ENCODE peak calls at places on chromosomes 13 and 19, in five cellular contexts. X is body of pancreas, Q is GM23338, Z is Panc1, A is psoas muscle. U is an unnamed sample.
A peak's percentile ranks its signal among the peaks of the same experiment; 100 is the strongest.

GRCh38 chr19:4233282-4233853 is 4.0 kb downstream of the EBI3 start:
- DNase-seq in X (peak; percentile 45), Q (peak; percentile 84), Z (peak; percentile 33), A (no peak), U (no peak)

GRCh38 chr13:112066624-112067004 is 335 bp upstream of the SOX1 start:
- DNase-seq in X (peak; percentile 44), Q (peak; percentile 92), Z (no peak), A (peak; percentile 74), U (peak; percentile 52)

GRCh38 chr19:28607066-28607583 is 605.8 kb downstream of the UQCRFS1 start:
- DNase-seq in X (no peak), Q (no peak), Z (no peak), A (no peak), U (no peak)

GRCh38 chr13:42260885-42261654 is 10.9 kb upstream of the AKAP11 start:
- DNase-seq in X (no peak), Q (no peak), Z (no peak), A (no peak), U (no peak)

GRCh38 chr13:41352935-41353801 is 42.1 kb downstream of the NAA16 start:
- DNase-seq in X (peak; percentile 24), Q (peak; percentile 62), Z (peak; percentile 25), A (no peak), U (no peak)

GRCh38 chr19:10279737-10280442 is 6.9 kb upstream of the ICAM4 start:
- DNase-seq in X (no peak), Q (no peak), Z (no peak), A (no peak), U (no peak)

GRCh38 chr13:97496511-97496910 is 62.5 kb downstream of the RAP2A start:
- DNase-seq in X (no peak), Q (no peak), Z (no peak), A (no peak), U (no peak)

GRCh38 chr13:113296842-113297369 is at the start of gene LAMP1:
- DNase-seq in X (peak; percentile 99), Q (peak; percentile 97), Z (peak; percentile 27), A (peak; percentile 100), U (peak; percentile 100)

GRCh38 chr19:38433268-38433733 is at the start of gene RYR1:
- DNase-seq in X (peak; percentile 45), Q (peak; percentile 99), Z (no peak), A (peak; percentile 96), U (peak; percentile 47)

GRCh38 chr13:77868717-77869116 is 49.9 kb downstream of the EDNRB start:
- DNase-seq in X (no peak), Q (no peak), Z (no peak), A (no peak), U (no peak)

GRCh38 chr13:94825507-94825906 is 113.2 kb upstream of the SOX21 start:
- DNase-seq in X (peak; percentile 41), Q (peak; percentile 85), Z (no peak), A (peak; percentile 68), U (peak; percentile 50)

GRCh38 chr13:80022146-80022545 is 318.8 kb downstream of the SPRY2 start:
- DNase-seq in X (no peak), Q (no peak), Z (no peak), A (no peak), U (no peak)

GRCh38 chr19:48770734-48771472 is 15.6 kb downstream of the FGF21 start:
- DNase-seq in X (no peak), Q (peak; percentile 59), Z (no peak), A (no peak), U (no peak)

GRCh38 chr13:100513987-100514670 is 74.5 kb downstream of the GGACT start:
- DNase-seq in X (no peak), Q (no peak), Z (no peak), A (no peak), U (no peak)

GRCh38 chr13:108494991-108495661 is 134.3 kb upstream of the MYO16 start:
- DNase-seq in X (no peak), Q (peak; percentile 41), Z (no peak), A (no peak), U (no peak)

GRCh38 chr19:2494447-2495129 is 18.7 kb downstream of the GADD45B start:
- DNase-seq in X (peak; percentile 81), Q (peak; percentile 63), Z (no peak), A (peak; percentile 88), U (peak; percentile 86)

GRCh38 chr13:81686877-81687276 is 1346.0 kb upstream of the SPRY2 start:
- DNase-seq in X (no peak), Q (no peak), Z (no peak), A (no peak), U (no peak)

GRCh38 chr19:40278361-40279045 is 6.6 kb downstream of the AKT2 start:
- DNase-seq in X (no peak), Q (no peak), Z (no peak), A (no peak), U (no peak)

GRCh38 chr13:20624213-20624612 is 57.3 kb downstream of the IFT88 start:
- DNase-seq in X (no peak), Q (peak; percentile 50), Z (no peak), A (no peak), U (no peak)

GRCh38 chr19:45211751-45212381 is 33.3 kb downstream of the BLOC1S3 start:
- DNase-seq in X (peak; percentile 89), Q (no peak), Z (no peak), A (peak; percentile 58), U (no peak)

GRCh38 chr19:36140289-36141038 is 598 bp downstream of the CAPNS1 start:
- DNase-seq in X (peak; percentile 35), Q (peak; percentile 86), Z (no peak), A (no peak), U (peak; percentile 79)

GRCh38 chr19:29615891-29616425 is 9.9 kb downstream of the POP4 start:
- DNase-seq in X (no peak), Q (no peak), Z (no peak), A (no peak), U (no peak)

GRCh38 chr19:2355168-2356035 is 4.7 kb upstream of the TMPRSS9 start:
- DNase-seq in X (no peak), Q (no peak), Z (no peak), A (peak; percentile 73), U (no peak)

GRCh38 chr19:51142119-51142518 is at the start of gene SIGLEC7:
- DNase-seq in X (no peak), Q (no peak), Z (no peak), A (peak; percentile 69), U (peak; percentile 59)

GRCh38 chr13:24868874-24869273 is 104.9 kb downstream of the RNF17 start:
- DNase-seq in X (no peak), Q (no peak), Z (no peak), A (no peak), U (no peak)

GRCh38 chr19:1481893-1482360 is 2.9 kb upstream of the C19orf25 start:
- DNase-seq in X (no peak), Q (no peak), Z (no peak), A (no peak), U (peak; percentile 29)

GRCh38 chr13:98393873-98394272 is 183.0 kb downstream of the STK24 start:
- DNase-seq in X (no peak), Q (no peak), Z (no peak), A (peak; percentile 53), U (no peak)

GRCh38 chr19:47991191-47991808 is 670 bp downstream of the BSPH1 start:
- DNase-seq in X (no peak), Q (no peak), Z (no peak), A (no peak), U (no peak)

GRCh38 chr19:33419763-33420080 is 46.2 kb downstream of the CEBPG start:
- DNase-seq in X (no peak), Q (peak; percentile 81), Z (no peak), A (no peak), U (no peak)

DNA sequence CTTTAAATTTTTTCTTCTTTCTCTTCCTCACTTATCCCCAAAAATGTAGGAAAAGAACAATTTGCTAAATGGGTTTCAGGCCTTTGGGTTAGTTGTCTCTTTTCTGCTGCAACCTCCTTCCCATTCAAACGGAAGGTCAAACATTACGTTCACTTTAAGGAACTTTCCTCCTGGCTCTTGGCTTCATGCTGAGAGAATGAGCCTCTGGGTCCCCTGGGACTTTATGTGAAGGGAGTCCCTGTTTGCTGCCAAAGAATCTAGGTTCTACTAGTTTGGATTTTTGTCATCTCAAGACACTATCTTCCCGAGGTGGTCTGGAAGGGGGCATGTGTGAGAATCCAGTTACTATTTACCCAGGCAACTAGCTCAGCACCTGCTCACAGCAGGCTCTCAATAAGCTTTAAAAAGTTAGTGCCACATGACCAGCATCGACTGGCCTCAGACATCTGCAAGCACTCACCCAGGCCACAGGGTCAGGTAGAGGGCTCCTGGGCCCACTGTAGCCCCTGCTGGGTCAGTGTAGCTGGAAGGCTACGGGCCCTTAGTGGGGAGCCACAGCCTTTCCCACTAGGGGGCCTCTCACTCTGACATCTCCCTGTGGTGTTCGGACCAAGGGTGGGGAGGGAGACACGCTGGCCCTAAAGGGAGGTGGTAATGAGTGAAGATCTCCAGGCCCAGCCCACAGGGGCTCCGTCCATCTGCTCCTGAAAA is 40.5 kb downstream of the FAM124A start:
- DNase-seq in X (no peak), Q (no peak), Z (no peak), A (no peak), U (no peak)
- TF ChIP-seq CTCF in X (no peak), Q (peak; percentile 7), Z (peak; percentile 33), A (no peak), U (no peak)

DNA sequence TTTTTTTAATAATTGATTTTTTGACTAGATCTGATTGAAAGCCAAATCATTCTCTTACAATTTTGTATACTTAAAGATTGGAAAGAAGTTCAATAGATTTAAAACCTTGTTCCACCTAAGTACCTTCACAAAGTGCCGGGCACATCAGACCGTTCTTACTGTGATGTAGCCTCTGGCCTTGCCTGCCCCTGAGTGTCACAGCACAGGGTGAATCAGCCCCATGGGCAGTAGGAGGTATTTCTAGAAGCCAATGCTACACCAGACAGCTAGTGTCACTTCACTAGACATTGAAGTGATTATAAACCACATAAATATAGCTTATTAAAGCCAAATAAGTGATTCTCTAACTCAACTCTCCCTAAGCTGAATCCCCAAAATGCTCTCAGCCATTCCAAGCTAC is 131.3 kb downstream of the LACC1 start:
- DNase-seq in X (no peak), Q (no peak), Z (no peak), A (no peak), U (no peak)
- H3K4me1 ChIP-seq in X (peaks cover 4% of the 10 kb centered on the region), Q (no peaks in the 10 kb centered on the region), Z (no peaks in the 10 kb centered on the region), A (peaks cover 19% of the 10 kb centered on the region), U (no peaks in the 10 kb centered on the region)

DNA sequence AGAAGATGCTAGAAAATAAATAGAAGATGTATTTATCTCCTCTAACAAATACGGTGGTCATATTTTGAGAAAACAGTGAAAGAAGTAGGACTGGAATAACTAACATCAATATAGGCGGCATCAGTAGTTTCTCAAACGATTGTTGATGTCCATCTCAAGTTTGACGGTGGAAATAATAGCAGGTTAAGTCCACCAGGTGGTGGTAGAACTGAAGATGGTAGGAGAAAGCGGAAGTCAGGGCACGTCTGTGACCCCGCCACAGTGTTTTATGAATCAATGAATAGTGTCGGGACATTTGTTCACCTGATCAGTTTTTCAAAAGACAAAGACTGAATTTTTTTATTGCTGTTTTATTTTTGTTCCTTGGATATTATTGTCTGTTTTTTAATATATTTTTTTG is 706.4 kb upstream of the SLC10A2 start:
- DNase-seq in X (no peak), Q (peak; percentile 61), Z (no peak), A (no peak), U (no peak)
- TF ChIP-seq CTCF in X (no peak), Q (peak; percentile 64), Z (peak; percentile 39), A (no peak), U (no peak)

GRCh38 chr19:7292352-7292949 is 1.8 kb downstream of the INSR start:
- DNase-seq in X (peak; percentile 33), Q (peak; percentile 56), Z (no peak), A (no peak), U (no peak)
- H3K4me1 ChIP-seq in X (peaks cover 52% of the 10 kb centered on the region), Q (peaks cover 16% of the 10 kb centered on the region), Z (no peaks in the 10 kb centered on the region), A (peaks cover 17% of the 10 kb centered on the region), U (peaks cover 11% of the 10 kb centered on the region)

U was measured in mucosa of descending colon.